ENCODE peak calls at places on chromosomes 6 and 20, in nine cellular contexts. D, S, I, Y, A, Q, J, H and O are unnamed samples. For H3K27me3, the result is how much of the 10 kb centered on the place peaks cover.

GRCh38 chr20:54938707-54939106 is 463.3 kb downstream of the DOK5 start:
- DNase-seq in D (no peak), S (no peak), I (no peak), Y (no peak), A (no peak), Q (no peak), J (no peak), H (no peak), O (peak)

GRCh38 chr6:111711476-111711875 is 105.8 kb upstream of the TRAF3IP2 start:
- DNase-seq in D (no peak), S (peak), I (no peak), Y (peak), A (peak), Q (no peak), J (peak), H (no peak), O (peak)

GRCh38 chr6:113719056-113719455 is 138.1 kb upstream of the MARCKS start:
- DNase-seq in D (peak), S (no peak), I (no peak), Y (no peak), A (no peak), Q (no peak), J (no peak), H (no peak), O (no peak)

GRCh38 chr6:122028933-122029332 is 370.5 kb upstream of the HSF2 start:
- DNase-seq in D (peak), S (no peak), I (no peak), Y (no peak), A (no peak), Q (no peak), J (no peak), H (no peak), O (no peak)

GRCh38 chr6:86010915-86011786 is 368.5 kb upstream of the SYNCRIP start:
- DNase-seq in D (no peak), S (no peak), I (no peak), Y (no peak), A (no peak), Q (no peak), J (no peak), H (no peak), O (no peak)

GRCh38 chr20:12180107-12180661 is 262.5 kb downstream of the BTBD3 start:
- DNase-seq in D (no peak), S (no peak), I (no peak), Y (no peak), A (no peak), Q (no peak), J (no peak), H (no peak), O (no peak)

GRCh38 chr6:81166770-81167169 is 585.7 kb downstream of the TENT5A start:
- DNase-seq in D (no peak), S (peak), I (peak), Y (no peak), A (no peak), Q (no peak), J (no peak), H (no peak), O (no peak)

GRCh38 chr20:6162239-6162638 is 39.4 kb upstream of the FERMT1 start:
- DNase-seq in D (no peak), S (no peak), I (no peak), Y (no peak), A (peak), Q (no peak), J (peak), H (no peak), O (no peak)

GRCh38 chr6:105601541-105602174 is 198.8 kb upstream of the PREP start:
- DNase-seq in D (peak), S (peak), I (peak), Y (peak), A (peak), Q (peak), J (peak), H (no peak), O (no peak)

GRCh38 chr6:169204167-169204566 is 49.5 kb downstream of the THBS2 start:
- DNase-seq in D (no peak), S (no peak), I (no peak), Y (no peak), A (no peak), Q (no peak), J (no peak), H (no peak), O (no peak)

GRCh38 chr20:59159091-59159821 is 4.4 kb upstream of the ZNF831 start:
- DNase-seq in D (no peak), S (no peak), I (no peak), Y (no peak), A (no peak), Q (no peak), J (no peak), H (no peak), O (no peak)

GRCh38 chr6:36222924-36223323 is 26.4 kb downstream of the BRPF3 start:
- DNase-seq in D (no peak), S (no peak), I (no peak), Y (no peak), A (no peak), Q (no peak), J (no peak), H (no peak), O (no peak)

GRCh38 chr6:116083052-116083451 is 17.6 kb upstream of the NT5DC1 start:
- DNase-seq in D (no peak), S (no peak), I (no peak), Y (no peak), A (no peak), Q (no peak), J (no peak), H (no peak), O (no peak)

DNA sequence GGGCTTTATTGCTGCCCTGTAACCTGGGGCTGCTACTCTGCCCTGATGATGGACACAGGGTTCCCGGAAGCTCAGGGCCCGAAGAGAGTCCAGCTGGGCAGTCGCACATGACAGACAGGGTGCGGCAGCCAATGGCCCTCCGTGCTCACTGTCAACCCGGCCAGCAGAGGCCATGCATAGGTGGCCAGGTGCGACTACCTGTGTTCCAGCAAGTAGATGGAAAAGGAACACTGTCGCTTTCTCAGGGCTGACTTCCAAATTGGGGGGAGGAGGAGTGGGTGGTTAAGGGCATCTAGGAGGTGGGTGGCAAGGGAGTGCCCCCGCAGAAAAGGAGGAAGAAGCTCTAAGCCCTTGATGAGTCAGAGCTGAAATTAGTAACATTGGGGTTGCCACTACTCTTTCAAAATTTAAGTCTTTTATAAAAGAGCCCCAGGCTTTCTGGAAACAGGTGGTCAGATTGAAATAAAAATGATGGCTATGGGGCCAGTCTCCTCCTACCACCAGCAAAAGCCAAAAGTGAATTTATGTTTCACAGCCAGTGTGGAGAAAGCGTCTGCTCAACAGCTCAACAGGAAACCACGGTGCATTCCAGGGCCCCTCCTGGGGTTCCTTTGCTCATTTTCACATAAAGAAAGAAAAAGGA is 2.3 kb upstream of the RAMACL start:
- DNase-seq in D (no peak), S (no peak), I (peak), Y (no peak), A (no peak), Q (peak), J (no peak), H (peak), O (no peak)
- TF ChIP-seq CTCF in D (no peak), S (no peak), I (no peak), Y (no peak), A (no peak), Q (no peak), J (no peak), H (no peak), O (no peak)

GRCh38 chr6:28446818-28447511 is 3.7 kb upstream of the ZSCAN23 start:
- DNase-seq in D (no peak), S (no peak), I (no peak), Y (no peak), A (no peak), Q (no peak), J (no peak), H (no peak), O (peak)
- H3K4me3 ChIP-seq in D (peak), S (peak), I (peak), Y (no peak), A (peak), Q (peak), J (peak), H (peak), O (peak)

DNA sequence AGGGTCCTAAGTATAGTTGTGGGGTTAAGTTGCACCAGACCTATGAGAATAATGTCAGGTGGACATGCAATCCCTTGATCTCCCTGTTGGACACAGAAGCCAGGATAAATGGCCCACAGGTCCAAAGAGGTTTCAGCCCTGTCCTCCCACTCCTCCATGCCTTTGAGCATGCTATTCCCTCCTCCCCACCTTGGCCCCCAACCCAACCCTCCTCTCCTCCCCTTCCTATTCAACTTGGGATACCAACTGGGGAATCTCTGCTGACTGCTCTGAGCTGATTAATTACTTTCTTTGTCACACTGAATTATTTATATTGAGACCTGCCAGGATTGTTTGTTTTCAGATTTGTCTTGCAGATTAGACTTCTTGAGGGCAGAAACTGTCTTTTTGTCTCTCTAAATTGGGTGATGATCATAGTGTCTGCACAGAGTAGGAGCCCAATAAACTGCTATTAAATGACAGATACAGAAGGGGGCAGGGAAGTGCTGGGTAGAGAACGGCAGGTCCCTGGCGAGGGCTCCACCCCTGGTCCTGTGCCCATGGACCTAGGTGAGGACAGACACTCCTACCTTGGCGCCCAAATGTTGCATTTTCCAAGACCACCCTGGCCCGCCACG is 120.9 kb downstream of the UNC5CL start:
- DNase-seq in D (no peak), S (no peak), I (no peak), Y (no peak), A (no peak), Q (no peak), J (no peak), H (no peak), O (no peak)
- H3K27me3 ChIP-seq in D (under half), S (under half), I (under half), Y (under half), A (under half), Q (under half), J (under half), H (under half), O (under half)

GRCh38 chr6:55175078-55175777 is 913 bp downstream of the HCRTR2 start:
- DNase-seq in D (no peak), S (no peak), I (no peak), Y (no peak), A (no peak), Q (no peak), J (no peak), H (no peak), O (no peak)

GRCh38 chr6:55174211-55175013 is at the start of gene HCRTR2:
- DNase-seq in D (no peak), S (no peak), I (no peak), Y (no peak), A (no peak), Q (no peak), J (no peak), H (peak), O (no peak)

GRCh38 chr6:55175778-55176084 is 1.4 kb downstream of the HCRTR2 start:
- DNase-seq in D (no peak), S (no peak), I (no peak), Y (no peak), A (no peak), Q (no peak), J (no peak), H (no peak), O (no peak)

GRCh38 chr6:55180258-55180657 is 5.9 kb downstream of the HCRTR2 start:
- DNase-seq in D (no peak), S (no peak), I (no peak), Y (no peak), A (no peak), Q (no peak), J (no peak), H (no peak), O (no peak)

DNA sequence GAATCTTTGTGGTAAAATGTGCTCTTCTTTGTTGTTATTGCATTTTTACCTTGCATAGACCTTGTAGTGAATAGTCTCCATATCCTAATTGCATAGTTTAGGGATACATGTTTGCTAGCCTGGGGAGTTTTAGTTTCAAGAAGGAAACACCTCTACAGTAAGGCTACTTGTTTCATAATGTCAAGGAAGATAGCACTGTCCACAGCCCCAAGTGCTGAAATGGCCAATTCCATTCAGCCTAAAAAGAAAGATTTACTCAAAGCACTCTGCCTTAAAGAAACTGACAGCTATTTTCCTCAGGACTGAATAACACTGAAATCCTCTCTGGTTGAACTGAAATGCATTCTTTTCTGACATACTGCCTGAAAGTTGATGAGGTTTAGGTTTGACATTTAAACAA is 2.6 kb downstream of the HCRTR2 start:
- DNase-seq in D (peak), S (no peak), I (no peak), Y (no peak), A (no peak), Q (no peak), J (no peak), H (no peak), O (no peak)
- TF ChIP-seq CTCF in D (no peak), S (no peak), I (no peak), Y (no peak), A (no peak), Q (no peak), J (no peak), H (no peak), O (no peak)

GRCh38 chr20:33339515-33340058 is 56.6 kb downstream of the BPIFB1 start:
- DNase-seq in D (no peak), S (no peak), I (no peak), Y (no peak), A (no peak), Q (no peak), J (no peak), H (no peak), O (no peak)

GRCh38 chr20:33336375-33336774 is 53.4 kb downstream of the BPIFB1 start:
- DNase-seq in D (no peak), S (no peak), I (no peak), Y (no peak), A (no peak), Q (no peak), J (no peak), H (no peak), O (no peak)

GRCh38 chr20:33337531-33338165 is 54.6 kb downstream of the BPIFB1 start:
- DNase-seq in D (no peak), S (no peak), I (no peak), Y (no peak), A (no peak), Q (no peak), J (no peak), H (no peak), O (no peak)

GRCh38 chr20:33338465-33339258 is 55.6 kb downstream of the BPIFB1 start:
- DNase-seq in D (no peak), S (no peak), I (no peak), Y (no peak), A (no peak), Q (no peak), J (no peak), H (no peak), O (no peak)

GRCh38 chr20:33337119-33337518 is 54.1 kb downstream of the BPIFB1 start:
- DNase-seq in D (no peak), S (no peak), I (no peak), Y (no peak), A (no peak), Q (no peak), J (no peak), H (no peak), O (no peak)
- H3K4me3 ChIP-seq in D (no peak), S (no peak), I (no peak), Y (no peak), A (no peak), Q (no peak), J (no peak), H (no peak), O (no peak)

DNA sequence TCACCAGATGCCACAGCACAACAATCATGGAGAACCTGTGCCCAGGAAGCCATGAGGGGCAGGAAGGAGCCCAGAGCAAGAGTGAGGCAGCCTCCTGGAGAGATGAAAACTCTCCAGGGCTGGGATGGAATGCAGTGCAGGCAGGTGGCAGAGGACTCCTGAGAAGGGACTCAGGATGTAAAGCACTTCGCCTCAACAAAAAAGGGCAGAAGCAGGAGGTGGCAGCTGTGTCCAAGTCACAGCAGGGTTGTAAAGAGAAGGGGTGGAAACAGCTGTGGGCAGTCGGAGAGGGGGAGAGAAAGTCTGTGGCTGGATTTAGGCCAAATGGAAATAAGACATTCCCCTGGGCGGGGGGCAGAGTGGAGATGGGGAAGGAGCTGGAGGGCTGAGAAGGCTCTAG is 34.9 kb downstream of the CYP21A2 start:
- DNase-seq in D (no peak), S (no peak), I (no peak), Y (no peak), A (peak), Q (no peak), J (no peak), H (no peak), O (no peak)
- H3K27me3 ChIP-seq in D (under half), S (under half), I (under half), Y (under half), A (under half), Q (under half), J (under half), H (under half), O (under half)

GRCh38 chr6:131960371-131961133 is 9.4 kb upstream of the CCN2 start:
- DNase-seq in D (no peak), S (no peak), I (no peak), Y (no peak), A (no peak), Q (no peak), J (no peak), H (no peak), O (no peak)
- TF ChIP-seq CTCF in D (peak), S (no peak), I (peak), Y (no peak), A (peak), Q (peak), J (no peak), H (peak), O (no peak)

DNA sequence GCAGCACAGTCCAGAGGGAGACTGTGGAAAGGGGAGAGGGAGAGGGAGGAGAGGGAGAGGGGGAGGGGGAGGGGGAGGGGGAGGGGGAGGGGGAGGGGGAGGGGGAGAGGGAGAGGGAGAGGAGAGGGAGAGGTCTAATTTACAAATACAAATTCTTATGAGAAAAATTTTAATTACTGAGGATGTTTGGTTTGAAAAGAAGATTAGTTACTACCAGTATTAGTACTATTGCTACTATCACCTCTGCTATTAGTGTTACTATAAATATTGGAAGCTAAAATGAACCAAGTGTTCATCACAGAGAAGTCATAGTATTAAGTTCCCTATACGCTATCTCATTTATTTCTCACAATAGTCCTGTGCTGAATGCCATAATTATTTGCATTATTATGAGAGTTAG is 14.3 kb upstream of the TSBP1 start:
- DNase-seq in D (no peak), S (no peak), I (no peak), Y (no peak), A (no peak), Q (no peak), J (no peak), H (no peak), O (no peak)
- H3K4me3 ChIP-seq in D (no peak), S (no peak), I (no peak), Y (no peak), A (no peak), Q (no peak), J (no peak), H (no peak), O (no peak)

DNA sequence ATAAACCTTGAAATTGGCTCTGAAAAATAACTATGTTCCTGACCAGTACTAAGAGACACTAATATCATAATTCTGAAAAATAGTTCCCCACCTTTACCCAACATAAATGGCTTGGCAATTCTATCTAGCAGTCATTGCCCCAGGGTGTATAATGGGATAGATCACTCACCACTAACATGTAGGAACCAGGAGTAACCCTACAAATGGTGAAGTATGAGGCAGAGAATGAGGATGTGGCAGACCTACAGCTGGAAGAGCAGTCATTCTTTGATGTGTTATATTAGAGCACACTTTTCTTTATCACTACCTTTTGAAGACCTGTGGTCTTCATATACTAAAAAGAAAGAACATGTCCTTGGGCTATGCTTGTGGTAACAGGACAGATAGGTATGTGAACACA is 136.5 kb upstream of the SYNDIG1 start:
- DNase-seq in D (peak), S (no peak), I (no peak), Y (no peak), A (no peak), Q (no peak), J (no peak), H (no peak), O (no peak)
- H3K27me3 ChIP-seq in D (under half), S (under half), I (under half), Y (under half), A (under half), Q (under half), J (under half), H (under half), O (under half)